ENCODE peak calls at places on chromosomes 12 and 14, in four cellular contexts. Q, A, M and F are unnamed samples.

GRCh38 chr12:19138551-19139344 is 9.2 kb downstream of the PLEKHA5 start:
- DNase-seq in Q (no peak), A (no peak), M (peak), F (no peak)

GRCh38 chr12:116426391-116427136 is 132.6 kb upstream of the MAP1LC3B2 start:
- DNase-seq in Q (peak), A (no peak), M (peak), F (peak)

GRCh38 chr12:9071976-9072375 is 43.7 kb downstream of the A2M start:
- DNase-seq in Q (no peak), A (no peak), M (no peak), F (no peak)

GRCh38 chr14:104465482-104466390 is 113.8 kb upstream of the C14orf180 start:
- DNase-seq in Q (no peak), A (no peak), M (no peak), F (no peak)

GRCh38 chr12:104519190-104519857 is 62.6 kb downstream of the CHST11 start:
- DNase-seq in Q (no peak), A (no peak), M (no peak), F (no peak)

GRCh38 chr12:25852792-25853191 is 105.7 kb upstream of the RASSF8 start:
- DNase-seq in Q (no peak), A (no peak), M (no peak), F (no peak)

GRCh38 chr12:5648692-5649338 is 216.9 kb downstream of the NTF3 start:
- DNase-seq in Q (no peak), A (no peak), M (peak), F (no peak)

GRCh38 chr14:99971929-99972747 is 93.1 kb upstream of the EVL start:
- DNase-seq in Q (no peak), A (no peak), M (peak), F (no peak)

GRCh38 chr14:95452176-95452889 is 64.1 kb downstream of the SYNE3 start:
- DNase-seq in Q (no peak), A (no peak), M (peak), F (no peak)
- TF ChIP-seq CTCF in Q (peak), A (peak), M (peak), F (peak)

GRCh38 chr12:79420146-79420618 is 270.6 kb downstream of the PAWR start:
- DNase-seq in Q (no peak), A (no peak), M (peak), F (peak)
- TF ChIP-seq CTCF in Q (no peak), A (peak), M (peak), F (peak)

GRCh38 chr12:97854477-97854876 is 391.9 kb downstream of the RMST start:
- DNase-seq in Q (no peak), A (no peak), M (no peak), F (no peak)
- TF ChIP-seq CTCF in Q (no peak), A (no peak), M (no peak), F (no peak)

GRCh38 chr14:20934148-20934762 is 21.0 kb upstream of the RNASE2 start:
- DNase-seq in Q (peak), A (peak), M (peak), F (no peak)
- TF ChIP-seq CTCF in Q (peak), A (peak), M (peak), F (peak)